ENCODE peak calls at places on chromosomes 4 and X, in four cellular contexts. A, X, M and Q are unnamed samples.

GRCh38 chrX:12972867-12973560 is 1.9 kb upstream of the TMSB4X start:
- DNase-seq in A (no peak), X (no peak), M (no peak), Q (no peak)

GRCh38 chrX:2656243-2656836 is 34.8 kb upstream of the CD99 start:
- DNase-seq in A (no peak), X (no peak), M (no peak), Q (no peak)

GRCh38 chr4:57374866-57375595 is 264.8 kb upstream of the IGFBP7 start:
- DNase-seq in A (no peak), X (no peak), M (no peak), Q (peak)

GRCh38 chrX:81261576-81261975 is 59.7 kb downstream of the SH3BGRL start:
- DNase-seq in A (no peak), X (no peak), M (no peak), Q (no peak)

GRCh38 chrX:21741869-21742701 is 15.8 kb downstream of the SMPX start:
- DNase-seq in A (no peak), X (no peak), M (no peak), Q (no peak)

GRCh38 chr4:162891788-162892707 is 274.6 kb downstream of the NAF1 start:
- DNase-seq in A (no peak), X (no peak), M (no peak), Q (no peak)

GRCh38 chr4:134132086-134132783 is 69.4 kb downstream of the PABPC4L start:
- DNase-seq in A (no peak), X (no peak), M (no peak), Q (no peak)

GRCh38 chr4:5024673-5025072 is 5.4 kb upstream of the CYTL1 start:
- DNase-seq in A (no peak), X (no peak), M (no peak), Q (no peak)

GRCh38 chr4:100075056-100075455 is 115.2 kb downstream of the DDIT4L start:
- DNase-seq in A (no peak), X (no peak), M (no peak), Q (no peak)

GRCh38 chr4:47852121-47852520 is 14.3 kb upstream of the CORIN start:
- DNase-seq in A (no peak), X (peak), M (no peak), Q (no peak)

GRCh38 chr4:45327544-45327943 is 601.2 kb upstream of the GNPDA2 start:
- DNase-seq in A (no peak), X (no peak), M (no peak), Q (no peak)

GRCh38 chr4:92305878-92306520 is 2.2 kb downstream of the GRID2 start:
- DNase-seq in A (no peak), X (no peak), M (no peak), Q (peak)

GRCh38 chr4:128225148-128225547 is 62.5 kb downstream of the PGRMC2 start:
- DNase-seq in A (no peak), X (no peak), M (no peak), Q (no peak)

GRCh38 chrX:153459976-153460375 is 10.4 kb downstream of the HAUS7 start:
- DNase-seq in A (no peak), X (no peak), M (no peak), Q (no peak)

GRCh38 chr4:40848981-40849380 is 99.2 kb downstream of the NSUN7 start:
- DNase-seq in A (no peak), X (no peak), M (no peak), Q (no peak)

GRCh38 chr4:171674781-171675180 is 138.4 kb upstream of the GALNTL6 start:
- DNase-seq in A (no peak), X (no peak), M (no peak), Q (no peak)

GRCh38 chrX:151419748-151420147 is 22.7 kb downstream of the VMA21 start:
- DNase-seq in A (no peak), X (no peak), M (no peak), Q (no peak)

GRCh38 chr4:142315999-142316398 is 530.1 kb downstream of the INPP4B start:
- DNase-seq in A (no peak), X (no peak), M (no peak), Q (no peak)

GRCh38 chr4:102036016-102036415 is 245.5 kb downstream of the BANK1 start:
- DNase-seq in A (no peak), X (no peak), M (no peak), Q (no peak)

GRCh38 chrX:139826065-139827044 is 106.5 kb downstream of the ATP11C start:
- DNase-seq in A (no peak), X (no peak), M (no peak), Q (no peak)

GRCh38 chrX:131792789-131793462 is 230.2 kb upstream of the STK26 start:
- DNase-seq in A (peak), X (peak), M (peak), Q (no peak)

GRCh38 chr4:252065-252601 is 53.1 kb downstream of the ZNF732 start:
- DNase-seq in A (no peak), X (no peak), M (no peak), Q (no peak)

GRCh38 chr4:61309616-61310015 is 109.5 kb downstream of the ADGRL3 start:
- DNase-seq in A (no peak), X (no peak), M (no peak), Q (no peak)

GRCh38 chr4:41796545-41797210 is 48.2 kb upstream of the PHOX2B start:
- DNase-seq in A (no peak), X (no peak), M (no peak), Q (peak)

GRCh38 chrX:12901486-12901885 is 4.9 kb upstream of the TLR8 start:
- DNase-seq in A (peak), X (peak), M (peak), Q (peak)

GRCh38 chrX:82335772-82336171 is 1133.9 kb downstream of the SH3BGRL start:
- DNase-seq in A (no peak), X (no peak), M (no peak), Q (no peak)

GRCh38 chr4:182238355-182238931 is 4.8 kb upstream of the TENM3 start:
- DNase-seq in A (no peak), X (no peak), M (no peak), Q (peak)

GRCh38 chr4:185721190-185721948 is 90.6 kb downstream of the SORBS2 start:
- DNase-seq in A (no peak), X (no peak), M (no peak), Q (no peak)

GRCh38 chr4:81684357-81684756 is 212.7 kb upstream of the RASGEF1B start:
- DNase-seq in A (no peak), X (no peak), M (no peak), Q (no peak)

GRCh38 chr4:73028621-73029020 is 40.9 kb downstream of the COX18 start:
- DNase-seq in A (no peak), X (no peak), M (no peak), Q (no peak)

GRCh38 chrX:18146009-18146408 is 74.7 kb downstream of the BEND2 start:
- DNase-seq in A (no peak), X (no peak), M (no peak), Q (no peak)

GRCh38 chrX:18149454-18149853 is 71.2 kb downstream of the BEND2 start:
- DNase-seq in A (no peak), X (no peak), M (no peak), Q (no peak)

GRCh38 chrX:18151157-18151556 is 69.5 kb downstream of the BEND2 start:
- DNase-seq in A (no peak), X (no peak), M (no peak), Q (no peak)

GRCh38 chrX:18151661-18152060 is 69.0 kb downstream of the BEND2 start:
- DNase-seq in A (no peak), X (no peak), M (no peak), Q (no peak)

DNA sequence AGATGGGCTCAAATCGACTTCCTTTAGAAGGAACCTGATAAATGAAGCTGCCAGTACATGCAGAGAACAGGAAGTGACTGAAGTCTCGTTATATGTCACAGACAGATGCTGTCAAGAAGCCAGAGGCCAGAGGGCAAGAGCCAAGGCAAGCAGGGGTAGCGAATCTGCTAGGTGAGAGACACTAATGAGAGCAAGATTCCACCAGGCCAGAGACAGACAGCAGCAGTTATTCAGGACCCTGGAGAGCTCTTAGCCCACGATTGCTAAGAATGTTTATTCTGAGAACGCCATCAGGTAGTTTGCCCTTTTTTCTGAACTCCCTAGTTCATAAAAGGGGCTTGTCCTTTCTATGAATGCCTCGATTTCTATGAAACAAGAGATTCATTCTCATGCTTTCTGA is 73.7 kb downstream of the BEND2 start:
- DNase-seq in A (no peak), X (no peak), M (peak), Q (peak)
- TF ChIP-seq POLR2AphosphoS5 in A (no peak), X (no peak), M (no peak), Q (no peak)

GRCh38 chr4:169346840-169347239 is 76.1 kb upstream of the SH3RF1 start:
- DNase-seq in A (no peak), X (no peak), M (no peak), Q (no peak)
- TF ChIP-seq POLR2AphosphoS5 in A (no peak), X (no peak), M (no peak), Q (no peak)

GRCh38 chr4:183873389-183874185 is 31.5 kb upstream of the STOX2 start:
- DNase-seq in A (no peak), X (no peak), M (no peak), Q (no peak)

GRCh38 chr4:183875251-183875825 is 29.8 kb upstream of the STOX2 start:
- DNase-seq in A (no peak), X (no peak), M (no peak), Q (no peak)

GRCh38 chr4:183872531-183872930 is 32.6 kb upstream of the STOX2 start:
- DNase-seq in A (no peak), X (no peak), M (no peak), Q (no peak)

GRCh38 chr4:183878571-183878970 is 26.5 kb upstream of the STOX2 start:
- DNase-seq in A (no peak), X (no peak), M (no peak), Q (no peak)

GRCh38 chr4:183876268-183876934 is 28.7 kb upstream of the STOX2 start:
- DNase-seq in A (peak), X (peak), M (no peak), Q (no peak)
- TF ChIP-seq POLR2AphosphoS5 in A (peak), X (no peak), M (no peak), Q (no peak)

GRCh38 chr4:7906171-7906581 is 33.5 kb downstream of the AFAP1 start:
- DNase-seq in A (no peak), X (no peak), M (no peak), Q (no peak)
- TF ChIP-seq POLR2AphosphoS5 in A (no peak), X (no peak), M (no peak), Q (no peak)

DNA sequence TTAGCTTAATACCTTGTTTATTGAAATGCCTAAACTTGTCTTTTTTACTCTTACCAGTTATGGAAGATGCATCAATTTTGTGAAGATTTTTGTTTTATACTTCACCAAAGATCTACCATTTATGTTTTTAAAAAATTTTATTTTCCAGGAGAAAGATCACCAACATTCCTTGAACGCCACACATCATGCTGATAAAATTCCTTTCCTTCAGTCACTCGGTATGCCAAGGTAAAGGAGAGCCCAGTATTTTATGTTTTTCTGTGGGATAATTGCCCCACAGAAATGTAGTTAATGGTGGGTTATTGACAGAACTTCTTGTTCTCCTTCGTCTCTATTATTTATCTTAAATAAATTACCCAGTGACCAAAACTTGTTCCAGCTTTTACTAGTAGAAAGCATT is 217.0 kb downstream of the GC start:
- DNase-seq in A (no peak), X (no peak), M (no peak), Q (no peak)
- TF ChIP-seq POLR2AphosphoS5 in A (no peak), X (no peak), M (no peak), Q (no peak)

DNA sequence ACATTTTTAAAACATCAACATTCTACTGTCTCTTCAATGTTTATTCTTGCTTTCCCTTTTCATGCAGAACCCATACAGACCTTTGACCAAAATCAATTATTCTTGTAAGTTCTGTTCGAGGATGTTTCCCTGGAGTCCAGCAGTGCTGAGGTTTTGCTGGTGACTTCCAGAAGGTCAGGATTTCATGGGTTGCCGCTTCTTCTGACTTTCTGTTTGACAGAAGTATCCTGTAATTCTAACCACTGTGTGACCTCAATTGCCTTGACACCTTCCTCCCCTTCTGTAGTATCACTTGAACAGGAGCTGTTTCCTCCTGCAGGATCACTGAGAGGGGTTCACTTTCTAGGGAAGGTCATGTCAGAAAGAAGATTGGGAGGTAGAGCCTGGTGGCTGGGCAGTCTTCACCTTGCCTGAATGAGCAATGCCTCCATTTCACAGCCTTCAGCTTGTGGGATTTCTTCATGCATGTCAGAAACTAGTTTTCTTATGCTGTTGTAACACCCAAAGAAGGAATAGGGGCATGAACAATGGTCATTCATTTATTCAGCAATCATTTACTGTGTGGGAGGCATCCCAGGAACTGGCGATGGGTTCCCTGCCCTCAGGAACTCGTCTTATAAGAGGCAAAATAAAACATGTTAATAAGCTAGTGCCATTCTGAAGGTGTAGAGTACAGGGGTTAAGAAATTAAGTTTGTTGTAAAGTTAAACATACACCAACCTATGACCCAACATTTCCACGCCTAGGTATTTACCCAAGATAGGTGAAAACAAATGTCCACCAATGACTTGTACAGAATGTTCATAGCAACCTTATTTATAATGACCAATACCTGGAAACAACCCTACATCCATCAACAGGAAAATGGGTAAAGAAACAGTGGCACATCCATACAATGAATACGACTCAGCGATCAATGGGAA is 205.9 kb downstream of the SOWAHB start:
- DNase-seq in A (peak), X (no peak), M (no peak), Q (no peak)
- TF ChIP-seq POLR2AphosphoS5 in A (peak), X (no peak), M (no peak), Q (no peak)

GRCh38 chr4:28508649-28509048 is 1648.0 kb downstream of the STIM2 start:
- DNase-seq in A (no peak), X (no peak), M (no peak), Q (no peak)

GRCh38 chr4:28505064-28505463 is 1644.4 kb downstream of the STIM2 start:
- DNase-seq in A (no peak), X (no peak), M (no peak), Q (no peak)
- TF ChIP-seq POLR2AphosphoS5 in A (no peak), X (no peak), M (no peak), Q (no peak)